ENCODE peak calls at places on chromosomes 7 and 10, in five cellular contexts. V is OCI-LY7; F is CD8-positive, alpha-beta memory T cell; Q is Panc1; K is left ventricle myocardium inferior. E is an unnamed sample.
A peak's percentile ranks its signal among the peaks of the same experiment; 100 is the strongest.

GRCh38 chr7:78953090-78953489 is 500.4 kb downstream of the MAGI2 start:
- DNase-seq in V (no peak), F (no peak), Q (no peak), K (no peak), E (no peak)

GRCh38 chr7:137209151-137209822 is 134.2 kb downstream of the PTN start:
- DNase-seq in Q (no peak), F (no peak), V (no peak), K (no peak), E (no peak)

GRCh38 chr7:116400526-116400925 is 99.0 kb upstream of the CAV2 start:
- DNase-seq in V (no peak), K (no peak), Q (no peak), F (no peak), E (no peak)

GRCh38 chr7:1902231-1902855 is 232.3 kb downstream of the ELFN1 start:
- DNase-seq in V (no peak), F (no peak), K (no peak), Q (no peak), E (peak; percentile 14)

GRCh38 chr10:80163741-80164341 is 31.3 kb downstream of the PLAC9 start:
- DNase-seq in K (no peak), V (no peak), F (no peak), Q (no peak), E (no peak)

GRCh38 chr10:116826803-116827202 is 22.5 kb upstream of the ENO4 start:
- DNase-seq in F (no peak), Q (no peak), K (no peak), V (no peak), E (no peak)

GRCh38 chr10:127039435-127039834 is 134.2 kb downstream of the DOCK1 start:
- DNase-seq in K (no peak), Q (no peak), V (no peak), F (no peak), E (no peak)

GRCh38 chr10:121624778-121625330 is 26.6 kb upstream of the FGFR2 start:
- DNase-seq in K (no peak), V (no peak), Q (no peak), F (no peak), E (no peak)

GRCh38 chr10:16756561-16757221 is 60.5 kb downstream of the RSU1 start:
- DNase-seq in F (no peak), K (no peak), Q (no peak), V (no peak), E (no peak)

GRCh38 chr7:151454932-151455530 is 15.1 kb upstream of the CRYGN start:
- DNase-seq in K (no peak), V (no peak), Q (no peak), F (no peak), E (no peak)

GRCh38 chr10:11178606-11179221 is 161.0 kb downstream of the CELF2 start:
- DNase-seq in V (peak; percentile 85), K (peak; percentile 46), F (peak; percentile 80), Q (no peak), E (peak; percentile 69)

GRCh38 chr10:97991875-97992274 is 38.5 kb downstream of the CRTAC1 start:
- DNase-seq in Q (no peak), V (no peak), K (no peak), F (no peak), E (no peak)

GRCh38 chr7:30175171-30175570 is 40.4 kb downstream of the MTURN start:
- DNase-seq in V (no peak), Q (no peak), F (no peak), K (no peak), E (no peak)

GRCh38 chr7:98771519-98772241 is 98.1 kb downstream of the TMEM130 start:
- DNase-seq in Q (no peak), K (peak; percentile 23), V (peak; percentile 55), F (no peak), E (no peak)

GRCh38 chr10:76080991-76081390 is 649.6 kb downstream of the LRMDA start:
- DNase-seq in Q (no peak), V (no peak), F (no peak), K (no peak), E (no peak)

GRCh38 chr10:102611514-102612095 is 32.7 kb upstream of the TRIM8 start:
- DNase-seq in F (no peak), V (no peak), K (no peak), Q (no peak), E (peak; percentile 56)

GRCh38 chr10:88205842-88206446 is 342.5 kb downstream of the PTEN start:
- DNase-seq in K (no peak), Q (no peak), V (no peak), F (no peak), E (no peak)

GRCh38 chr7:18086165-18087030 is 58.8 kb upstream of the PRPS1L1 start:
- DNase-seq in V (no peak), Q (no peak), K (peak; percentile 43), F (no peak), E (peak; percentile 52)

GRCh38 chr7:11244149-11244548 is 270.5 kb downstream of the PHF14 start:
- DNase-seq in K (no peak), F (no peak), Q (no peak), V (no peak), E (no peak)

DNA sequence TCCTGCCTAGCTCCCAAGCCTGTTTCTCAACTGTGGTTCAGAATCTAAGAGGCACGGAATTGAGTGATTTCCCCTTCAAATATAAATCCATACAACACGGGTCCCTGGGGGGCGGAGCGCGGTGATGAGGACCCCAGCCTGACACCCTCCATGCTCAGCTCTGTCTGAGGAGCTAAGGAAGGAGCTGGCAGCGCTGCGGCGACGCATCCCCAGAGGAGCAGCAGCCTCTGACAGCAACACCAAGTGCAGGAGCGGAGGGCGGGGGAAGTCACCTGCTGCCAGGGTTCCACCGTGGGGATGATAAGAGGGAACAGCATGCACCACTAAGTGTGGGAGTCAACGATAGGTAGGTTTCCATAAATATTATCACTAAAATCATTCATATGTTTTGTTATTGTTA is 72.6 kb upstream of the VWC2 start:
- DNase-seq in Q (no peak), K (no peak), F (no peak), V (no peak), E (no peak)
- H3K27ac ChIP-seq in Q (no peak overlapping the region), K (no peak overlapping the region), F (no peak overlapping the region), V (no peak overlapping the region), E (no peak overlapping the region)

DNA sequence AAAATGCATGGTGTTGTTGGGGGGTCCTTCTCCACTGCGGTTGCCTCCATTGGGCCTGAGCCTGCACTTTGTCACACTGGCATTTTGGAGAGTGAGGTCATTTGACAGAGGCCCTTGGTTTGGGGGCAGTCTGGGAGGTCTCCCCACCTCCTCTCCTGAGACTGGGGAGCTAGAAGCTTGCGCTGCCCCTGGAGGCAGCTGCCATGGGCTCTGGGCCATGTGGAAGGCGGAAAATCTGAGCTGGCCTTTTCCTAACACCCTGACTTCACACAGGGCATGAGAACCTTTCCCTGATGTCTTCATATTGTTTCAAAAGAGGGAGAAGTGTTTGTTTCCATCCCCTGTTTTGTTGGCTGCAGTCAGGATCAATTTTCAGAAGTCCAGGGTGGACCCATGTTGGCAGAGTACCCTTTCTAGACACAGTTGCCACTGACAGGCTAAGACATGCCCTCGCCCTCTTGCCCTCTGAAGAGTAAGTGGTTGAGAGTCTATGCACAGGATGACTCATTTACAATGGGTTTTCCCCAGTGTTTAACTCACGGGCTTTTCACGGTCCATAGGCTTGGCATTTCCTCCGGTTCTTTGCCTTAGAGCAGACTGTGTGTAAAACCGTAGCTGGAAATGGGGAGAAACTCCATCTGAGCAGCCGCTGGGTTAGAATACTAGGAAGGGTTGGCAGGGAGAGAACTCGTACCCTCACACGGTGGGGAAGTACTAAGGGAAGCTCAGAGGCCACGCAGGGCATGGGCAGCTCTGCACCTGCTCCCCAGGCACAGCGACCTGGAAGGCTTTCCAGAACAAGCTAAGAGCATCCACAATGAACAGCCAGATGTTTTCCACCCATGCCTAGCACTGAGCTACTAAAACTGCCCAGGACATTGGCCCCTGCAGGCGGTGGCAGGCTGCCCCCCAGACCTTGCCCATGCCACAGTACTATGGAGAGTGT is 655.0 kb downstream of the SDK1 start:
- DNase-seq in V (no peak), F (no peak), K (no peak), Q (no peak), E (no peak)
- H3K4me3 ChIP-seq in V (no peak overlapping the region), F (no peak overlapping the region), K (no peak overlapping the region), Q (no peak overlapping the region), E (no peak overlapping the region)

GRCh38 chr7:134845461-134845860 is 66.0 kb downstream of the CALD1 start:
- DNase-seq in K (no peak), Q (no peak), F (no peak), V (peak; percentile 24), E (no peak)

GRCh38 chr7:134847834-134848233 is 68.4 kb downstream of the CALD1 start:
- DNase-seq in F (no peak), Q (no peak), K (no peak), V (no peak), E (no peak)

GRCh38 chr7:134844200-134844599 is 64.8 kb downstream of the CALD1 start:
- DNase-seq in F (no peak), K (no peak), V (no peak), Q (no peak), E (no peak)

GRCh38 chr7:134842062-134842461 is 62.6 kb downstream of the CALD1 start:
- DNase-seq in K (no peak), F (no peak), V (no peak), Q (no peak), E (no peak)

DNA sequence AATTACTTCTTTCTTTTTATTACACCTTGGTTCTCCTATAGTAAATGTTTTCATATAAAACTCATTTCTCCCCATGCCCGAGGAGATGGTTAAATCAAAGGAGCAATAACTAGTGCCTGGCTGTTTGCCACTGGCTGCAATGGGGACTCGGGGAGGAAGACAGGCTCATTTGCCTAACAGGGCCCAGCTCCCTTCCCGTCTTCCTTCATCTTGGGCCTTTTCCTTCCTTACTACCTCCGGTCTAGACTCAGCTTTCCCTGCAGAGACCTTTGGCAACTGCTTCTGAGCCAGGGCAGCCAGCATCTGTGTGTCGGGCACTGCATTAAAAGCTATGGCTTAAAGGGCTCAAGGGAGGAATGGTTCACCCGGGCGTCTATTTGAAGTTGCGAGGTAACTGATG is 63.5 kb downstream of the CALD1 start:
- DNase-seq in K (no peak), F (no peak), V (no peak), Q (no peak), E (peak; percentile 36)
- H3K27ac ChIP-seq in K (peak overlapping the region; percentile 50), F (no peak overlapping the region), V (no peak overlapping the region), Q (no peak overlapping the region), E (peak overlapping the region; percentile 57)

GRCh38 chr10:110422548-110422947 is 75.2 kb upstream of the DUSP5 start:
- DNase-seq in V (no peak), K (no peak), Q (no peak), F (no peak), E (no peak)

GRCh38 chr10:110423650-110424049 is 74.1 kb upstream of the DUSP5 start:
- DNase-seq in K (peak; percentile 32), Q (no peak), V (no peak), F (no peak), E (no peak)

GRCh38 chr10:110429301-110429700 is 68.4 kb upstream of the DUSP5 start:
- DNase-seq in K (no peak), V (no peak), Q (no peak), F (no peak), E (no peak)

GRCh38 chr10:110426294-110427153 is 71.2 kb upstream of the DUSP5 start:
- DNase-seq in V (peak; percentile 49), K (no peak), F (no peak), Q (no peak), E (no peak)

DNA sequence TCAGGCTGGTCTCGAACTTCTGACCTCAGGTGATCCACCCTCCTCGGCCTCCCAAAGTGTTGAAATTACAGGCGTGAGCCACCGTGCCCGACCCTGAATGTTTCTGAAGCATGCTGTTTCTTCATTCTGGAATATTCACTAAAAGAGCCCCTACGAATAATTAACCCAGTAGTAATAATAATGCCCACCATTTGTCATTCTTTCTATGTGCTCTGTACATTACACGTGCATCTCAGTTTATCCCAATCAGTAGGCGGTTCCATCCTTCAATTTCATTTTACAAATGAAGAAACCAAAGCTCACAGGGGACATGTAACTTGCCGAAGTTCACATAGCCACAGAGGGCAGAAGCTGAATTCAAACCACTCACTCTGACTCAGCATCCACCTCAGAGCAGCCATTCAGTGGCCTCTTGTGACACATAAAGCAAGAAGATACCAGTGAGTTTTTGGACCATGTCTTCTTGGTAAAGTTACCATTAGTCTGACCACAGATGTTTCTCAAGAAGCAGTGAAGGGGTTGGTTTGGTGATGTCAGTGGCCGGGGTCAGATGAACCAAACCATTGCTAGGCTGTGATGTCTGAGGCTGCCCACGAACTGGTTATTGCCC is 71.9 kb upstream of the DUSP5 start:
- DNase-seq in Q (no peak), V (no peak), F (no peak), K (no peak), E (no peak)
- H3K4me3 ChIP-seq in Q (no peak overlapping the region), V (no peak overlapping the region), F (no peak overlapping the region), K (no peak overlapping the region), E (no peak overlapping the region)